ENCODE peak calls at places on chromosomes 12 and 14, in nine cellular contexts. X, S, Y, G, Q, O, B, L and E are unnamed samples.

GRCh38 chr14:101084436-101084826 is 180.9 kb upstream of the RTL1 start:
- DNase-seq in X (no peak), S (no peak), Y (no peak), G (no peak), Q (no peak), O (no peak), B (no peak), L (no peak), E (no peak)

GRCh38 chr12:93146278-93146939 is 217.3 kb upstream of the EEA1 start:
- DNase-seq in X (no peak), S (peak), Y (no peak), G (no peak), Q (peak), O (no peak), B (no peak), L (no peak), E (peak)

GRCh38 chr14:82313889-82314288 is 780.2 kb upstream of the SEL1L start:
- DNase-seq in X (no peak), S (no peak), Y (no peak), G (no peak), Q (no peak), O (no peak), B (no peak), L (no peak), E (no peak)

GRCh38 chr14:89851031-89851430 is 103.5 kb downstream of the EFCAB11 start:
- DNase-seq in X (no peak), S (no peak), Y (no peak), G (no peak), Q (no peak), O (no peak), B (no peak), L (no peak), E (no peak)

GRCh38 chr14:101020971-101021370 is 117.4 kb upstream of the RTL1 start:
- DNase-seq in X (no peak), S (no peak), Y (no peak), G (no peak), Q (no peak), O (no peak), B (no peak), L (no peak), E (no peak)

GRCh38 chr14:59309291-59309900 is 120.9 kb downstream of the DAAM1 start:
- DNase-seq in X (no peak), S (no peak), Y (no peak), G (no peak), Q (peak), O (no peak), B (no peak), L (no peak), E (no peak)

GRCh38 chr14:93747102-93747501 is 41.2 kb downstream of the PRIMA1 start:
- DNase-seq in X (no peak), S (no peak), Y (no peak), G (no peak), Q (no peak), O (no peak), B (no peak), L (no peak), E (no peak)

GRCh38 chr12:28802706-28803438 is 346.2 kb upstream of the FAR2 start:
- DNase-seq in X (no peak), S (no peak), Y (no peak), G (peak), Q (peak), O (no peak), B (no peak), L (no peak), E (no peak)

GRCh38 chr14:89032086-89032649 is 207.7 kb downstream of the TTC8 start:
- DNase-seq in X (no peak), S (no peak), Y (no peak), G (no peak), Q (no peak), O (no peak), B (no peak), L (no peak), E (no peak)

GRCh38 chr12:110279976-110280783 is 867 bp upstream of the ATP2A2 start:
- DNase-seq in X (peak), S (peak), Y (no peak), G (peak), Q (peak), O (peak), B (no peak), L (peak), E (no peak)

GRCh38 chr14:23566112-23566781 is 1.3 kb downstream of the AP1G2 start:
- DNase-seq in X (no peak), S (no peak), Y (no peak), G (no peak), Q (no peak), O (no peak), B (no peak), L (no peak), E (no peak)
- H3K4me3 ChIP-seq in X (no peak), S (no peak), Y (no peak), G (peak), Q (no peak), O (peak), B (no peak), L (no peak), E (no peak)

GRCh38 chr14:55025948-55026347 is 951 bp downstream of the WDHD1 start:
- DNase-seq in X (no peak), S (no peak), Y (no peak), G (peak), Q (no peak), O (no peak), B (no peak), L (no peak), E (no peak)
- H3K4me3 ChIP-seq in X (peak), S (peak), Y (peak), G (peak), Q (peak), O (peak), B (peak), L (peak), E (peak)

DNA sequence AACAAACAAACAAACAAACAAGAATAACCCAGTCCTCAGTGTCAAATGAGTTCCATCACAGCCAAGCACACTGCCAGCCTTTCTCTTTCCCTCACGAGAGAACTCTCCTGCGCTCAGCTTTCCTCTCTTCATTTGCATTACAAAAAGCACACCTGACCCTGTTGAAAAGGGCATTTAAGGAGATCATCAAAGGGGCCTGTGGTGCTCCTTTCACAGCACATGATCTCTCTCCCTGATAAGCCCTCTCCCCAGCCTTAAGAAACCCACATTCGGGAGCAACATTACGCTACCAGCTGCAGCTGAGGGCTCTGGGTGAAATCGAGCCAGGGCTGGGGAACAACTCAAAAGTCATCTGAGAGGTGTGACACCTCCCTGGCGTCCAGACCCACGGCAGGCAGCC is 165.6 kb upstream of the TMCC3 start:
- DNase-seq in X (no peak), S (no peak), Y (no peak), G (no peak), Q (no peak), O (no peak), B (no peak), L (no peak), E (no peak)
- H3K4me3 ChIP-seq in X (no peak), S (no peak), Y (no peak), G (no peak), Q (no peak), O (no peak), B (no peak), L (no peak), E (no peak)

GRCh38 chr12:123894823-123895338 is 77.8 kb downstream of the CCDC92 start:
- DNase-seq in X (no peak), S (no peak), Y (no peak), G (no peak), Q (no peak), O (no peak), B (no peak), L (no peak), E (no peak)
- H3K4me3 ChIP-seq in X (no peak), S (no peak), Y (no peak), G (no peak), Q (no peak), O (no peak), B (no peak), L (no peak), E (no peak)

DNA sequence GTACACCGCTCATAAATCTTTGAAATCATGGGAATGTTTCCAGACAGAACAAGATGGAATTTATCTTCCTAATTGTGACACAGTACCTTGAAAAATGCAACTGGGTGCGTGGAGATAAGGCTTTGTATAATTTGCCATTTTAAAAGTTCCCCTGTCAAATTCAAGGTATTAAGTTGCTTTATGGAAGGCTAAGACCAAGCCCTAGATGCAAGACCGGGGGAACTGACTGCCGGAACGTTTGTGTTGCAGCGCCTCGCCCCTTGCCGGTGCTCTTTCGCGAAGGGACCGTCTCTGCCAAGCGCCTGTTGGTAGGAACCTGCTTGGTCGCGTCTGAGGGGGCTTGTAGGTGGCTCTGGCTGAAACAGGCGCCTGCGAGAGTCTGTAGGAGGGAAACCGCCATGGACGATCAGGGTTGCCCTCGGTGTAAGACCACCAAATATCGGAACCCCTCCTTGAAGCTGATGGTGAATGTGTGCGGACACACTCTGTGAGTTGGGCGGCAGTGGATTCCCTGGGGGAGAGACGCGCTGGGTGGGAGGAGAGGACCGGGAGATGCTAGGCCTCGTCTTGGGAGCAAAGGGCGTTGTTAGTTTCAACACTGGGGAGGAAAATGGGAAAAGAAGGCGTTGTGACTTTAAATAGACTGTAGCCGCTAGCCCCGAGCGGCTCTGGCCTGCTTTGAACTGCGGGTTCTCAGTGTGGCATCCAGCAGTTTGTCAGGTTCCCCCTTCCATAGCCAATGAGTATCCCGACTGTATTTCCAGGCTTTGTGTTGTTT is at the start of gene MNAT1:
- DNase-seq in X (peak), S (peak), Y (peak), G (peak), Q (peak), O (peak), B (peak), L (no peak), E (peak)
- H3K4me3 ChIP-seq in X (peak), S (peak), Y (peak), G (peak), Q (peak), O (peak), B (peak), L (peak), E (peak)

GRCh38 chr14:28768549-28768870 is 1.9 kb downstream of the FOXG1 start:
- DNase-seq in X (no peak), S (no peak), Y (no peak), G (no peak), Q (no peak), O (no peak), B (no peak), L (no peak), E (no peak)
- H3K4me3 ChIP-seq in X (no peak), S (no peak), Y (no peak), G (no peak), Q (peak), O (no peak), B (no peak), L (no peak), E (peak)

DNA sequence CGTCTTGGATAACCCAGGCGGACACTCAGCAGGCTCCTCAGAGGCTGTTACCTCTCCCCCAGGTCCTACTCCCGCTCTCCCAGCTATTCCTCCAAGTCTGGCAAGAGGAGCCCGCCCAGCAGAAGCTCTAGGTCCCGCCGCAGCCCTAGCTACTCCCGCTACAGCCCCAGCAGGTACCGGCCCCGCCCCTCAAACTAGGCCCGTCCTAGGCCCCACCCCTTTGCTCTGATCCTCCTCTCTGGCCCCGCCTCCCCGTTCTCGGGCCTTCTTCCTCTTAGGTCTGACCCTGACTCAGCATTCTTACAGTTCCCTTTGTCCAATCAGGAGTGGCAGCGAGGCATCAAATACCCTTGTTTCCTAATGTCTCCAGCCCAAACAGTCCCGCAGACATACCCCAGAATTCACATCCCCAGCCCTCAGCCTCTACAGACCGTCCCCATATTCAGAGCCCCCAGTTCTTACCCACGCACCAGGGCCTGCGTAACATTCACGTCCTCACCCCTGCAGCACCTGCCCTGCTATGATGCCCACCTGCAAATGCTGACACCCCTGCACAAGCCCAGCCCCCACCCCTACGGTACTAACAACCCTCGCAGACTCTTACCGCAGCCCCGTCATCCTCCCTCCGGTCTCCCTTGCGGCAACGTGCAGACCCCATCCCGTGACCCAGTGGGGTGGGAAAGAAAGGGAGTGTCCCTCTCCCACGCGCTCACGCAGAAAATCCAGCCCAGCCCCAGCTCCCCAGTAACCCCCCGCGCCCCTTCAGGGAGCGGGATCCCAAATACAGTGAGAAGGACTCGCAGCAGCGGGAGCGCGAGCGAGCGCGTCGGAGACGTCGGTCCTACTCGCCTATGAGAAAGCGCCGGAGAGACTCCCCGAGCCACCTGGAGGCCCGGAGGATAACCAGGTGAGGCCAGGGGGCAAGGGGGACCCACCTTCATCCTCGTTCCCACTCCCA is 25.0 kb upstream of the HSPB8 start:
- DNase-seq in X (no peak), S (peak), Y (no peak), G (peak), Q (peak), O (peak), B (peak), L (no peak), E (no peak)
- H3K4me3 ChIP-seq in X (no peak), S (no peak), Y (peak), G (peak), Q (no peak), O (no peak), B (no peak), L (no peak), E (peak)